ENCODE peak calls at places on chromosome 17, in seven cellular contexts. G is Caki2; A is stimulated activated naive CD8-positive, alpha-beta T cell treated with anti-CD3 and anti-CD28 coated beads, Interleukin-15, amount 100 ng/mL, for 72 hours; R is ascending aorta; K is cardiac fibroblast; D is fibroblast of villous mesenchyme; H is thoracic aorta. B is an unnamed sample.

GRCh38 chr17:62616993-62617893 is 10.2 kb upstream of the MRC2 start:
- DNase-seq in G (no peak), A (no peak), R (no peak), K (no peak), D (peak; percentile 31), H (no peak), B (peak; percentile 80)

GRCh38 chr17:71511266-71511995 is 609.4 kb upstream of the SOX9 start:
- DNase-seq in G (no peak), A (no peak), R (no peak), K (no peak), D (peak; percentile 46), H (no peak), B (no peak)

GRCh38 chr17:57542518-57542917 is 202.6 kb downstream of the CCDC182 start:
- DNase-seq in G (no peak), A (no peak), R (no peak), K (no peak), D (no peak), H (no peak), B (no peak)

GRCh38 chr17:73214851-73215250 is 22.0 kb downstream of the COG1 start:
- DNase-seq in G (no peak), A (no peak), R (no peak), K (no peak), D (no peak), H (no peak), B (no peak)

GRCh38 chr17:80892019-80892855 is 99.4 kb upstream of the CHMP6 start:
- DNase-seq in G (peak; percentile 91), A (peak; percentile 94), R (peak; percentile 66), K (peak; percentile 98), D (peak; percentile 98), H (peak; percentile 70), B (no peak)

GRCh38 chr17:59108400-59109102 is 1.9 kb upstream of the TRIM37 start:
- DNase-seq in G (no peak), A (no peak), R (no peak), K (no peak), D (no peak), H (no peak), B (no peak)

GRCh38 chr17:45222273-45222993 is 748 bp downstream of the FMNL1 start:
- DNase-seq in G (no peak), A (peak; percentile 56), R (no peak), K (no peak), D (no peak), H (no peak), B (peak; percentile 73)

GRCh38 chr17:17714261-17714866 is 33.1 kb downstream of the RAI1 start:
- DNase-seq in G (no peak), A (no peak), R (no peak), K (no peak), D (no peak), H (no peak), B (no peak)

GRCh38 chr17:17131876-17132275 is 74.3 kb downstream of the PLD6 start:
- DNase-seq in G (no peak), A (no peak), R (no peak), K (no peak), D (no peak), H (no peak), B (no peak)

GRCh38 chr17:43547659-43548256 is 1.6 kb upstream of the ETV4 start:
- DNase-seq in G (no peak), A (no peak), R (no peak), K (no peak), D (no peak), H (no peak), B (no peak)

GRCh38 chr17:27668488-27668823 is 37.5 kb downstream of the LGALS9 start:
- DNase-seq in G (no peak), A (no peak), R (no peak), K (no peak), D (no peak), H (no peak), B (no peak)

GRCh38 chr17:73657473-73658116 is 13.3 kb upstream of the SDK2 start:
- DNase-seq in G (peak; percentile 17), A (no peak), R (no peak), K (peak; percentile 19), D (peak; percentile 24), H (no peak), B (peak; percentile 89)

GRCh38 chr17:29177871-29178749 is 2.1 kb downstream of the MYO18A start:
- DNase-seq in G (no peak), A (no peak), R (no peak), K (peak; percentile 33), D (no peak), H (no peak), B (peak; percentile 10)

GRCh38 chr17:3610523-3610922 is 1.3 kb upstream of the TRPV1 start:
- DNase-seq in G (no peak), A (no peak), R (no peak), K (no peak), D (no peak), H (no peak), B (no peak)

GRCh38 chr17:2094891-2095535 is 40.1 kb downstream of the HIC1 start:
- DNase-seq in G (no peak), A (no peak), R (no peak), K (peak; percentile 81), D (peak; percentile 79), H (no peak), B (peak; percentile 53)

GRCh38 chr17:1031711-1032110 is 34.8 kb downstream of the TIMM22 start:
- DNase-seq in G (no peak), A (no peak), R (no peak), K (peak; percentile 70), D (peak; percentile 32), H (no peak), B (peak; percentile 79)

GRCh38 chr17:82703935-82704865 is 5.7 kb upstream of the RAB40B start:
- DNase-seq in G (no peak), A (no peak), R (no peak), K (no peak), D (no peak), H (no peak), B (no peak)

GRCh38 chr17:14016858-14017257 is 52.4 kb upstream of the COX10 start:
- DNase-seq in G (no peak), A (no peak), R (no peak), K (no peak), D (no peak), H (no peak), B (no peak)

GRCh38 chr17:82913304-82914043 is 73.7 kb upstream of the ZNF750 start:
- DNase-seq in G (no peak), A (no peak), R (no peak), K (no peak), D (no peak), H (no peak), B (no peak)

GRCh38 chr17:75950421-75950820 is 9.6 kb upstream of the FBF1 start:
- DNase-seq in G (no peak), A (no peak), R (no peak), K (no peak), D (no peak), H (no peak), B (no peak)

GRCh38 chr17:46175891-46176290 is 17.3 kb downstream of the KANSL1 start:
- DNase-seq in G (no peak), A (no peak), R (no peak), K (no peak), D (no peak), H (no peak), B (no peak)

GRCh38 chr17:63458478-63458877 is 12.4 kb upstream of the CYB561 start:
- DNase-seq in G (no peak), A (no peak), R (no peak), K (no peak), D (no peak), H (no peak), B (no peak)

GRCh38 chr17:49388692-49389513 is 25.8 kb downstream of the PHB1 start:
- DNase-seq in G (peak; percentile 18), A (no peak), R (no peak), K (no peak), D (no peak), H (no peak), B (no peak)

GRCh38 chr17:49557204-49558024 is 18.3 kb upstream of the NXPH3 start:
- DNase-seq in G (no peak), A (peak; percentile 51), R (no peak), K (peak; percentile 71), D (peak; percentile 52), H (no peak), B (peak; percentile 92)

GRCh38 chr17:56676807-56677206 is 83.3 kb downstream of the NOG start:
- DNase-seq in G (no peak), A (no peak), R (no peak), K (no peak), D (no peak), H (no peak), B (no peak)

GRCh38 chr17:17564896-17565295 is 26.6 kb downstream of the PEMT start:
- DNase-seq in G (no peak), A (no peak), R (no peak), K (no peak), D (no peak), H (no peak), B (peak; percentile 47)

GRCh38 chr17:17151541-17151940 is 54.6 kb downstream of the PLD6 start:
- DNase-seq in G (peak; percentile 70), A (no peak), R (no peak), K (peak; percentile 49), D (no peak), H (no peak), B (no peak)

GRCh38 chr17:73083432-73083831 is 9.1 kb downstream of the SLC39A11 start:
- DNase-seq in G (no peak), A (no peak), R (no peak), K (no peak), D (no peak), H (no peak), B (no peak)

GRCh38 chr17:78137392-78138203 is 7.0 kb downstream of the TMC8 start:
- DNase-seq in G (no peak), A (peak; percentile 46), R (no peak), K (no peak), D (no peak), H (no peak), B (peak; percentile 57)

GRCh38 chr17:42050360-42051012 is at the start of gene C17orf113:
- DNase-seq in G (peak; percentile 26), A (peak; percentile 47), R (no peak), K (peak; percentile 29), D (no peak), H (no peak), B (peak; percentile 81)

GRCh38 chr17:31550389-31551056 is 159.0 kb downstream of the RAB11FIP4 start:
- DNase-seq in G (no peak), A (no peak), R (no peak), K (no peak), D (no peak), H (no peak), B (no peak)

GRCh38 chr17:61408151-61409041 is 8.8 kb downstream of the TBX2 start:
- DNase-seq in G (no peak), A (no peak), R (peak; percentile 8), K (no peak), D (no peak), H (no peak), B (no peak)

GRCh38 chr17:16351831-16352230 is 1.4 kb downstream of the CENPV start:
- DNase-seq in G (no peak), A (no peak), R (no peak), K (peak; percentile 40), D (peak; percentile 42), H (no peak), B (no peak)

GRCh38 chr17:77206557-77206956 is 65.8 kb downstream of the SEC14L1 start:
- DNase-seq in G (no peak), A (no peak), R (no peak), K (peak; percentile 19), D (no peak), H (no peak), B (no peak)

GRCh38 chr17:70144260-70144846 is 25.0 kb upstream of the KCNJ2 start:
- DNase-seq in G (peak; percentile 43), A (no peak), R (no peak), K (peak; percentile 56), D (peak; percentile 64), H (no peak), B (peak; percentile 32)

GRCh38 chr17:48894886-48895285 is 2.3 kb downstream of the ATP5MC1 start:
- DNase-seq in G (no peak), A (no peak), R (no peak), K (no peak), D (no peak), H (no peak), B (no peak)

GRCh38 chr17:79834575-79835469 is 4.4 kb downstream of the CBX4 start:
- DNase-seq in G (no peak), A (no peak), R (no peak), K (no peak), D (no peak), H (no peak), B (peak; percentile 81)

GRCh38 chr17:64202683-64203430 is 60.2 kb downstream of the TEX2 start:
- DNase-seq in G (no peak), A (no peak), R (no peak), K (peak; percentile 47), D (peak; percentile 53), H (no peak), B (no peak)

B was measured in GM23338.